ENCODE peak calls at places on chromosomes 3 and 15, in six cellular contexts. I, U, W, Q, K and Y are unnamed samples.

GRCh38 chr15:44719293-44719999 is 8.1 kb downstream of the B2M start:
- DNase-seq in I (no peak), U (no peak), W (no peak), Q (no peak), K (no peak), Y (no peak)

GRCh38 chr3:192207661-192208060 is 519.7 kb downstream of the FGF12 start:
- DNase-seq in I (no peak), U (no peak), W (no peak), Q (no peak), K (no peak), Y (no peak)

GRCh38 chr3:120052685-120053084 is 41.6 kb downstream of the GSK3B start:
- DNase-seq in I (no peak), U (no peak), W (no peak), Q (no peak), K (peak), Y (no peak)

GRCh38 chr15:75195122-75195765 is 6.4 kb upstream of the C15orf39 start:
- DNase-seq in I (no peak), U (no peak), W (no peak), Q (no peak), K (peak), Y (no peak)

GRCh38 chr15:92930061-92930460 is 29.9 kb downstream of the CHD2 start:
- DNase-seq in I (no peak), U (no peak), W (no peak), Q (no peak), K (peak), Y (no peak)

GRCh38 chr3:170128977-170129431 is 52.5 kb downstream of the PHC3 start:
- DNase-seq in I (no peak), U (no peak), W (peak), Q (no peak), K (no peak), Y (no peak)

GRCh38 chr15:90948506-90948905 is 6.2 kb upstream of the RCCD1 start:
- DNase-seq in I (no peak), U (no peak), W (no peak), Q (no peak), K (no peak), Y (no peak)

GRCh38 chr3:123412811-123413588 is 35.9 kb downstream of the ADCY5 start:
- DNase-seq in I (no peak), U (no peak), W (no peak), Q (no peak), K (no peak), Y (no peak)

GRCh38 chr3:117059054-117059989 is 349.7 kb downstream of the TUSC7 start:
- DNase-seq in I (no peak), U (no peak), W (peak), Q (no peak), K (no peak), Y (no peak)

GRCh38 chr15:85689729-85690128 is 105.0 kb downstream of the KLHL25 start:
- DNase-seq in I (peak), U (peak), W (no peak), Q (no peak), K (no peak), Y (peak)

GRCh38 chr15:85684174-85684710 is 110.5 kb downstream of the KLHL25 start:
- DNase-seq in I (no peak), U (no peak), W (no peak), Q (no peak), K (no peak), Y (no peak)

GRCh38 chr15:85685366-85685765 is 109.4 kb downstream of the KLHL25 start:
- DNase-seq in I (no peak), U (no peak), W (no peak), Q (no peak), K (no peak), Y (no peak)

GRCh38 chr15:85688703-85689102 is 106.0 kb downstream of the KLHL25 start:
- DNase-seq in I (no peak), U (no peak), W (no peak), Q (no peak), K (no peak), Y (no peak)

DNA sequence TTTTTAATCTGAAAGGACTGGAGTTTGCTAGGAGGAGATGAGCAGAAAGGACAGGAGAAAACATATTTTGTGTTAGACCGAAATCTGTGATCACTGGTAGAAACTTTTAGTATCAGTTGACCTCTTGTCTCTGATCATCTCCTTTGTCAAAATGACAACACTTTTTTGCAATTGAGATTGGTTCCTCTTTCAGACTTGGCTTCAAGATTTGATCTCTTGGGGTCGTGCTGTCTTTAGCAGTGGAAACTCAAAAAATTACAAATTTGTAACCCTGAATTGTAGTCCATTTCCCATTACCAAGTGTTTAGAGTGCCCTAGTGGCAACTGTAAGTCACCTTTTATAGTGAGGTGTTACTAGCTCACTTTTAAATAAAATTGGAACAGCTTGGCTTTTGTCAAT is 107.4 kb downstream of the KLHL25 start:
- DNase-seq in I (no peak), U (no peak), W (no peak), Q (no peak), K (no peak), Y (no peak)
- H3K4me3 ChIP-seq in I (no peak), U (no peak), W (no peak), Q (no peak), K (no peak), Y (no peak)

GRCh38 chr3:126287171-126287535 is 70.1 kb downstream of the KLF15 start:
- DNase-seq in I (no peak), U (no peak), W (no peak), Q (no peak), K (peak), Y (no peak)
- H3K4me3 ChIP-seq in I (peak), U (peak), W (no peak), Q (peak), K (peak), Y (no peak)

DNA sequence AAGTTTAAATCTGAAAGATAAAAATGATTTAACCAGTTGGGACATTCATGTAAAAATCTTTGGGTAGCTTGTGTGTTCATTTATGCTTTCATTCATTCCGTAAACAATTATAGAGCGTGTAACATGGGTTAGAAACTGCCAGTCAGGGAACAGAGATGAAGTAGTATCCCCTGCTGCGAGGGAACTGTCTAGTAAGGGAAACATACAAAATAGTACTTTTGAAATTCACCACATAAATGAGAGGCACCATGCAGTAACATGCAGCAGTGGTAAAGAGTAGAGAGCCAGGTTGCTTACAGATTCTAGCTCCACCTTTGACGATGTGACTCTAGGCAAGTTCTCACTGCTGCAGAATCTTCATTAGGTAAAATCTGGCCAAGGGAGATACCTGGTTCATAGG is 921 bp downstream of the DZIP3 start:
- DNase-seq in I (no peak), U (no peak), W (no peak), Q (no peak), K (peak), Y (no peak)
- H3K4me3 ChIP-seq in I (peak), U (peak), W (peak), Q (peak), K (peak), Y (no peak)

GRCh38 chr15:80462836-80463512 is 58.8 kb downstream of the ARNT2 start:
- DNase-seq in I (no peak), U (no peak), W (no peak), Q (no peak), K (no peak), Y (no peak)

GRCh38 chr15:80464952-80465645 is 60.9 kb downstream of the ARNT2 start:
- DNase-seq in I (peak), U (no peak), W (no peak), Q (no peak), K (no peak), Y (no peak)

GRCh38 chr15:80462111-80462510 is 57.9 kb downstream of the ARNT2 start:
- DNase-seq in I (no peak), U (no peak), W (no peak), Q (no peak), K (no peak), Y (no peak)

GRCh38 chr15:80459380-80459779 is 55.2 kb downstream of the ARNT2 start:
- DNase-seq in I (no peak), U (no peak), W (no peak), Q (no peak), K (no peak), Y (no peak)

DNA sequence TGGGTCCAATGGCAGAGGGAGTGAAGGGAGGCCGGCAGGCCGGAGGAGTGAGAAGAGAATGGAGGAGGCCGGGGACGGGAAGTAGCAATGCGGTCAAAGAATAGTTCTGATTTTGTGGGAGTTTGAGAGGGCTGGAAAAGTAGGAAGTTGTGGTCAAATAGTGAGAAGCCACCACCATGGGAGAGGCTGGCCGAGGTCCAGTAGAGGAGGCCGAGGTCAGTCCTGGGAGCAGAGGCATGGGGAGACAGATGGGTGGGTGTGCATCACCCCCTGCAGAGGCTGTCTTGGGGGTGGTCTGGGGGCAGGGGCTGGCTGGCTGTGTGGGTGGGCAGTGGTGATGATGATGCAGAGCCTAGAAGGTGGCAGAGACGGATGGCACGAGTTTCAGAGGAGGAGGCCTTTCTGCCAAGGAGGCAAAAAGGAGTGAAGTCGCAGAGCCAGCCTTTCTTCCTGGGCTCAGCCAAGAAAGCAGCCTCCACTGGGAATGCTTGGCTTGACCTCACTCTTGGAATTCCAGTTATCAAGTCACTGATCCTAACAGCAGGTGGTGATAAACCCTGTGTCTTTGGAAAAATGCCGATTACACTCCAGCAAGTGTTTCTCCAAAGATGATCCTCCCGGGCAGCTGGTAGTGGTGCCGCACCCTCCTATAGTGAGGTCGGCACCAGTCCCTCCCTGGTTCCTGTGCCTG is 57.3 kb downstream of the ARNT2 start:
- DNase-seq in I (no peak), U (no peak), W (no peak), Q (no peak), K (no peak), Y (no peak)
- H3K4me3 ChIP-seq in I (no peak), U (no peak), W (no peak), Q (no peak), K (no peak), Y (no peak)